ENCODE peak calls at places on chromosomes 12 and 14, in five cellular contexts. One of them, this sample, is unnamed.

GRCh38 chr14:71206766-71207371 is 299.6 kb downstream of the PCNX1 start:
- DNase-seq in activated T-helper 1 cell treated with Interleukin-2 at 50 U/mL for 16 hours: no peak
- DNase-seq in RPMI7951: peak
- DNase-seq in aorta: peak
- DNase-seq in hypothalamus: no peak
- DNase-seq in this sample: no peak

GRCh38 chr12:100789146-100789545 is 5.4 kb upstream of the ANO4 start:
- DNase-seq in hypothalamus: no peak
- DNase-seq in RPMI7951: no peak
- DNase-seq in activated T-helper 1 cell treated with Interleukin-2 at 50 U/mL for 16 hours: no peak
- DNase-seq in aorta: no peak
- DNase-seq in this sample: no peak

GRCh38 chr14:85438613-85439012 is 91.3 kb upstream of the FLRT2 start:
- DNase-seq in hypothalamus: no peak
- DNase-seq in activated T-helper 1 cell treated with Interleukin-2 at 50 U/mL for 16 hours: no peak
- DNase-seq in aorta: no peak
- DNase-seq in RPMI7951: no peak
- DNase-seq in this sample: no peak

GRCh38 chr12:51048601-51049369 is 658 bp downstream of the LETMD1 start:
- DNase-seq in aorta: no peak
- DNase-seq in activated T-helper 1 cell treated with Interleukin-2 at 50 U/mL for 16 hours: no peak
- DNase-seq in RPMI7951: no peak
- DNase-seq in hypothalamus: no peak
- DNase-seq in this sample: peak

GRCh38 chr14:70707138-70708038 is 65.7 kb downstream of the TTC9 start:
- DNase-seq in hypothalamus: no peak
- DNase-seq in activated T-helper 1 cell treated with Interleukin-2 at 50 U/mL for 16 hours: no peak
- DNase-seq in aorta: no peak
- DNase-seq in RPMI7951: peak
- DNase-seq in this sample: no peak

GRCh38 chr12:18932715-18933114 is 194.8 kb downstream of the CAPZA3 start:
- DNase-seq in activated T-helper 1 cell treated with Interleukin-2 at 50 U/mL for 16 hours: no peak
- DNase-seq in aorta: no peak
- DNase-seq in RPMI7951: no peak
- DNase-seq in hypothalamus: no peak
- DNase-seq in this sample: no peak

GRCh38 chr12:103627189-103627855 is 40.2 kb downstream of the STAB2 start:
- DNase-seq in hypothalamus: no peak
- DNase-seq in activated T-helper 1 cell treated with Interleukin-2 at 50 U/mL for 16 hours: no peak
- DNase-seq in aorta: no peak
- DNase-seq in RPMI7951: no peak
- DNase-seq in this sample: no peak

GRCh38 chr12:80837342-80837978 is 100.3 kb downstream of the LIN7A start:
- DNase-seq in activated T-helper 1 cell treated with Interleukin-2 at 50 U/mL for 16 hours: no peak
- DNase-seq in RPMI7951: peak
- DNase-seq in aorta: no peak
- DNase-seq in hypothalamus: no peak
- DNase-seq in this sample: peak

GRCh38 chr14:26841920-26842741 is 244.3 kb upstream of the NOVA1 start:
- DNase-seq in aorta: no peak
- DNase-seq in RPMI7951: peak
- DNase-seq in activated T-helper 1 cell treated with Interleukin-2 at 50 U/mL for 16 hours: no peak
- DNase-seq in hypothalamus: no peak
- DNase-seq in this sample: no peak

GRCh38 chr12:63989301-63989845 is 144.9 kb downstream of the SRGAP1 start:
- DNase-seq in hypothalamus: no peak
- DNase-seq in activated T-helper 1 cell treated with Interleukin-2 at 50 U/mL for 16 hours: no peak
- DNase-seq in aorta: no peak
- DNase-seq in RPMI7951: no peak
- DNase-seq in this sample: no peak

GRCh38 chr12:106648736-106649135 is 65.9 kb downstream of the RFX4 start:
- DNase-seq in activated T-helper 1 cell treated with Interleukin-2 at 50 U/mL for 16 hours: no peak
- DNase-seq in aorta: no peak
- DNase-seq in RPMI7951: no peak
- DNase-seq in hypothalamus: no peak
- DNase-seq in this sample: no peak

GRCh38 chr12:41709012-41709411 is 435.7 kb downstream of the GXYLT1 start:
- DNase-seq in activated T-helper 1 cell treated with Interleukin-2 at 50 U/mL for 16 hours: no peak
- DNase-seq in RPMI7951: no peak
- DNase-seq in hypothalamus: no peak
- DNase-seq in aorta: no peak
- DNase-seq in this sample: no peak

GRCh38 chr12:6214633-6215032 is 14.4 kb downstream of the CD9 start:
- DNase-seq in aorta: no peak
- DNase-seq in hypothalamus: no peak
- DNase-seq in activated T-helper 1 cell treated with Interleukin-2 at 50 U/mL for 16 hours: no peak
- DNase-seq in RPMI7951: no peak
- DNase-seq in this sample: no peak

GRCh38 chr14:42192659-42193425 is 586.2 kb downstream of the LRFN5 start:
- DNase-seq in hypothalamus: no peak
- DNase-seq in activated T-helper 1 cell treated with Interleukin-2 at 50 U/mL for 16 hours: no peak
- DNase-seq in aorta: no peak
- DNase-seq in RPMI7951: peak
- DNase-seq in this sample: no peak

GRCh38 chr14:92549853-92550244 is 36.3 kb downstream of the RIN3 start:
- DNase-seq in aorta: peak
- DNase-seq in RPMI7951: peak
- DNase-seq in activated T-helper 1 cell treated with Interleukin-2 at 50 U/mL for 16 hours: no peak
- DNase-seq in hypothalamus: no peak
- DNase-seq in this sample: no peak

GRCh38 chr14:25237845-25238244 is 187.9 kb upstream of the STXBP6 start:
- DNase-seq in activated T-helper 1 cell treated with Interleukin-2 at 50 U/mL for 16 hours: no peak
- DNase-seq in aorta: no peak
- DNase-seq in RPMI7951: peak
- DNase-seq in hypothalamus: no peak
- DNase-seq in this sample: peak

GRCh38 chr14:90846511-90846910 is 30.3 kb upstream of the TTC7B start:
- DNase-seq in aorta: no peak
- DNase-seq in RPMI7951: peak
- DNase-seq in hypothalamus: no peak
- DNase-seq in activated T-helper 1 cell treated with Interleukin-2 at 50 U/mL for 16 hours: no peak
- DNase-seq in this sample: no peak

GRCh38 chr12:52081263-52081733 is 1.8 kb downstream of the SMIM41 start:
- DNase-seq in RPMI7951: no peak
- DNase-seq in activated T-helper 1 cell treated with Interleukin-2 at 50 U/mL for 16 hours: no peak
- DNase-seq in hypothalamus: no peak
- DNase-seq in aorta: peak
- DNase-seq in this sample: peak

GRCh38 chr12:30989754-30990153 is 63.2 kb downstream of the TSPAN11 start:
- DNase-seq in hypothalamus: no peak
- DNase-seq in RPMI7951: peak
- DNase-seq in aorta: no peak
- DNase-seq in activated T-helper 1 cell treated with Interleukin-2 at 50 U/mL for 16 hours: no peak
- DNase-seq in this sample: peak

GRCh38 chr14:49919825-49920224 is 26.9 kb downstream of the ARF6 start:
- DNase-seq in RPMI7951: no peak
- DNase-seq in hypothalamus: no peak
- DNase-seq in activated T-helper 1 cell treated with Interleukin-2 at 50 U/mL for 16 hours: no peak
- DNase-seq in aorta: no peak
- DNase-seq in this sample: no peak

GRCh38 chr14:59339526-59339925 is 125.7 kb downstream of the GPR135 start:
- DNase-seq in RPMI7951: no peak
- DNase-seq in aorta: no peak
- DNase-seq in activated T-helper 1 cell treated with Interleukin-2 at 50 U/mL for 16 hours: no peak
- DNase-seq in hypothalamus: no peak
- DNase-seq in this sample: no peak

GRCh38 chr14:86543531-86543930 is 1013.6 kb downstream of the FLRT2 start:
- DNase-seq in hypothalamus: no peak
- DNase-seq in aorta: no peak
- DNase-seq in activated T-helper 1 cell treated with Interleukin-2 at 50 U/mL for 16 hours: no peak
- DNase-seq in RPMI7951: no peak
- DNase-seq in this sample: no peak

GRCh38 chr14:23578560-23579310 is at the start of gene JPH4:
- DNase-seq in aorta: no peak
- DNase-seq in hypothalamus: no peak
- DNase-seq in activated T-helper 1 cell treated with Interleukin-2 at 50 U/mL for 16 hours: no peak
- DNase-seq in RPMI7951: peak
- DNase-seq in this sample: no peak

GRCh38 chr12:27303139-27304111 is 29.2 kb upstream of the BMAL2 start:
- DNase-seq in RPMI7951: no peak
- DNase-seq in activated T-helper 1 cell treated with Interleukin-2 at 50 U/mL for 16 hours: no peak
- DNase-seq in hypothalamus: no peak
- DNase-seq in aorta: no peak
- DNase-seq in this sample: no peak

GRCh38 chr12:97482153-97482693 is 19.6 kb downstream of the RMST start:
- DNase-seq in RPMI7951: no peak
- DNase-seq in hypothalamus: no peak
- DNase-seq in activated T-helper 1 cell treated with Interleukin-2 at 50 U/mL for 16 hours: no peak
- DNase-seq in aorta: no peak
- DNase-seq in this sample: no peak

GRCh38 chr14:91367173-91368171 is 50.1 kb downstream of the CCDC88C start:
- DNase-seq in hypothalamus: no peak
- DNase-seq in RPMI7951: peak
- DNase-seq in activated T-helper 1 cell treated with Interleukin-2 at 50 U/mL for 16 hours: peak
- DNase-seq in aorta: no peak
- DNase-seq in this sample: peak

GRCh38 chr12:98653866-98654493 is 8.9 kb downstream of the APAF1 start:
- DNase-seq in hypothalamus: no peak
- DNase-seq in RPMI7951: peak
- DNase-seq in aorta: no peak
- DNase-seq in activated T-helper 1 cell treated with Interleukin-2 at 50 U/mL for 16 hours: no peak
- DNase-seq in this sample: peak

GRCh38 chr14:32434180-32434579 is 105.1 kb downstream of the AKAP6 start:
- DNase-seq in aorta: no peak
- DNase-seq in hypothalamus: no peak
- DNase-seq in RPMI7951: no peak
- DNase-seq in activated T-helper 1 cell treated with Interleukin-2 at 50 U/mL for 16 hours: no peak
- DNase-seq in this sample: no peak

GRCh38 chr14:59811850-59812249 is 58.7 kb downstream of the RTN1 start:
- DNase-seq in aorta: no peak
- DNase-seq in RPMI7951: no peak
- DNase-seq in activated T-helper 1 cell treated with Interleukin-2 at 50 U/mL for 16 hours: no peak
- DNase-seq in hypothalamus: no peak
- DNase-seq in this sample: no peak

GRCh38 chr14:54564799-54565235 is 2.1 kb upstream of the SAMD4A start:
- DNase-seq in hypothalamus: no peak
- DNase-seq in RPMI7951: peak
- DNase-seq in activated T-helper 1 cell treated with Interleukin-2 at 50 U/mL for 16 hours: no peak
- DNase-seq in aorta: no peak
- DNase-seq in this sample: no peak

GRCh38 chr12:58920102-58920955 is at the start of gene LRIG3:
- DNase-seq in RPMI7951: peak
- DNase-seq in aorta: peak
- DNase-seq in activated T-helper 1 cell treated with Interleukin-2 at 50 U/mL for 16 hours: no peak
- DNase-seq in hypothalamus: peak
- DNase-seq in this sample: no peak

GRCh38 chr12:72102150-72102549 is 163.5 kb downstream of the TPH2 start:
- DNase-seq in RPMI7951: no peak
- DNase-seq in hypothalamus: no peak
- DNase-seq in aorta: no peak
- DNase-seq in activated T-helper 1 cell treated with Interleukin-2 at 50 U/mL for 16 hours: no peak
- DNase-seq in this sample: no peak

GRCh38 chr12:132554857-132555630 is 55.3 kb downstream of the LRCOL1 start:
- DNase-seq in aorta: no peak
- DNase-seq in hypothalamus: no peak
- DNase-seq in activated T-helper 1 cell treated with Interleukin-2 at 50 U/mL for 16 hours: no peak
- DNase-seq in RPMI7951: no peak
- DNase-seq in this sample: peak

GRCh38 chr12:72444125-72444524 is 172.0 kb downstream of the TRHDE start:
- DNase-seq in aorta: no peak
- DNase-seq in RPMI7951: no peak
- DNase-seq in activated T-helper 1 cell treated with Interleukin-2 at 50 U/mL for 16 hours: no peak
- DNase-seq in hypothalamus: no peak
- DNase-seq in this sample: no peak

GRCh38 chr12:92695577-92695976 is 7.2 kb upstream of the PLEKHG7 start:
- DNase-seq in hypothalamus: no peak
- DNase-seq in aorta: no peak
- DNase-seq in activated T-helper 1 cell treated with Interleukin-2 at 50 U/mL for 16 hours: no peak
- DNase-seq in RPMI7951: no peak
- DNase-seq in this sample: no peak

GRCh38 chr14:61034416-61035100 is 53.5 kb downstream of the SLC38A6 start:
- DNase-seq in RPMI7951: peak
- DNase-seq in aorta: no peak
- DNase-seq in activated T-helper 1 cell treated with Interleukin-2 at 50 U/mL for 16 hours: no peak
- DNase-seq in hypothalamus: no peak
- DNase-seq in this sample: peak

GRCh38 chr12:100745378-100746071 is 49.1 kb upstream of the ANO4 start:
- DNase-seq in hypothalamus: no peak
- DNase-seq in aorta: no peak
- DNase-seq in RPMI7951: no peak
- DNase-seq in activated T-helper 1 cell treated with Interleukin-2 at 50 U/mL for 16 hours: no peak
- DNase-seq in this sample: no peak

GRCh38 chr14:70086685-70087379 is 101.9 kb downstream of the SLC8A3 start:
- DNase-seq in hypothalamus: no peak
- DNase-seq in activated T-helper 1 cell treated with Interleukin-2 at 50 U/mL for 16 hours: no peak
- DNase-seq in aorta: no peak
- DNase-seq in RPMI7951: peak
- DNase-seq in this sample: peak

GRCh38 chr12:46555379-46555778 is 182.8 kb upstream of the SLC38A2 start:
- DNase-seq in RPMI7951: peak
- DNase-seq in activated T-helper 1 cell treated with Interleukin-2 at 50 U/mL for 16 hours: no peak
- DNase-seq in aorta: no peak
- DNase-seq in hypothalamus: no peak
- DNase-seq in this sample: no peak